ENCODE peak calls at places on chromosomes 16 and 17, in seven cellular contexts. V is SJSA1, G is osteoblast, N is thoracic aorta, Z is cardiac muscle cell, X is spleen, M is psoas muscle. R is an unnamed sample.
A peak's percentile ranks its signal among the peaks of the same experiment; 100 is the strongest.

GRCh38 chr16:70438325-70438982 is 446 bp downstream of the ST3GAL2 start:
- DNase-seq in V (no peak), G (no peak), N (no peak), Z (no peak), X (peak; percentile 92), M (peak; percentile 75), R (peak; percentile 15)

GRCh38 chr17:39753514-39754160 is 15.9 kb downstream of the GRB7 start:
- DNase-seq in V (no peak), G (peak; percentile 90), N (no peak), Z (no peak), X (peak; percentile 95), M (peak; percentile 79), R (no peak)

GRCh38 chr17:78940708-78941107 is 15.5 kb upstream of the TIMP2 start:
- DNase-seq in V (peak; percentile 66), G (peak; percentile 49), N (no peak), Z (no peak), X (no peak), M (no peak), R (no peak)

GRCh38 chr16:68644715-68645493 is at the start of gene CDH3:
- DNase-seq in V (no peak), G (peak; percentile 86), N (no peak), Z (peak; percentile 58), X (no peak), M (no peak), R (peak; percentile 6)

GRCh38 chr17:49843774-49844350 is 4.0 kb downstream of the TAC4 start:
- DNase-seq in V (no peak), G (peak; percentile 86), N (no peak), Z (no peak), X (no peak), M (no peak), R (peak; percentile 27)

GRCh38 chr16:80527297-80527696 is 13.5 kb upstream of the DYNLRB2 start:
- DNase-seq in V (no peak), G (peak; percentile 27), N (no peak), Z (peak; percentile 9), X (peak; percentile 76), M (no peak), R (peak; percentile 2)

GRCh38 chr17:44820631-44821196 is 9.4 kb downstream of the GJC1 start:
- DNase-seq in V (peak; percentile 79), G (peak; percentile 92), N (no peak), Z (no peak), X (no peak), M (no peak), R (no peak)

GRCh38 chr16:11485676-11486075 is 101.0 kb downstream of the LITAF start:
- DNase-seq in V (no peak), G (no peak), N (no peak), Z (no peak), X (no peak), M (no peak), R (no peak)

GRCh38 chr17:11351479-11351878 is 110.5 kb downstream of the SHISA6 start:
- DNase-seq in V (no peak), G (no peak), N (no peak), Z (no peak), X (no peak), M (no peak), R (no peak)

GRCh38 chr16:71966932-71967331 is 33.3 kb downstream of the PKD1L3 start:
- DNase-seq in V (no peak), G (no peak), N (no peak), Z (no peak), X (no peak), M (no peak), R (no peak)

GRCh38 chr16:118857-119256 is 19.6 kb downstream of the NPRL3 start:
- DNase-seq in V (no peak), G (no peak), N (no peak), Z (no peak), X (no peak), M (peak; percentile 28), R (no peak)

GRCh38 chr17:37518816-37519215 is 29.1 kb downstream of the DUSP14 start:
- DNase-seq in V (no peak), G (no peak), N (no peak), Z (no peak), X (no peak), M (no peak), R (no peak)

GRCh38 chr16:30521873-30522641 is 4.3 kb downstream of the ZNF768 start:
- DNase-seq in V (no peak), G (peak; percentile 84), N (no peak), Z (no peak), X (no peak), M (no peak), R (no peak)

GRCh38 chr16:69937465-69937951 is 13.6 kb upstream of the CLEC18A start:
- DNase-seq in V (no peak), G (peak; percentile 88), N (no peak), Z (no peak), X (no peak), M (no peak), R (no peak)

GRCh38 chr17:78539771-78540170 is 37.4 kb downstream of the DNAH17 start:
- DNase-seq in V (no peak), G (peak; percentile 30), N (no peak), Z (no peak), X (peak; percentile 23), M (no peak), R (no peak)

GRCh38 chr16:27671410-27671809 is 121.5 kb downstream of the KATNIP start:
- DNase-seq in V (no peak), G (no peak), N (no peak), Z (no peak), X (no peak), M (no peak), R (no peak)

GRCh38 chr17:45161288-45162021 is at the start of gene HEXIM2:
- DNase-seq in V (peak; percentile 100), G (peak; percentile 99), N (peak; percentile 98), Z (peak; percentile 99), X (peak; percentile 99), M (peak; percentile 99), R (peak; percentile 99)

GRCh38 chr17:3755335-3756030 is 31.8 kb downstream of the HASPIN start:
- DNase-seq in V (no peak), G (peak; percentile 56), N (no peak), Z (no peak), X (no peak), M (no peak), R (no peak)

GRCh38 chr16:800834-801488 is 427 bp upstream of the GNG13 start:
- DNase-seq in V (no peak), G (no peak), N (no peak), Z (no peak), X (no peak), M (no peak), R (peak; percentile 36)

GRCh38 chr16:2895813-2896212 is 12.8 kb downstream of the FLYWCH2 start:
- DNase-seq in V (peak; percentile 37), G (peak; percentile 82), N (no peak), Z (no peak), X (no peak), M (peak; percentile 26), R (no peak)

GRCh38 chr17:48478224-48479013 is 48.4 kb upstream of the SKAP1 start:
- DNase-seq in V (no peak), G (no peak), N (no peak), Z (no peak), X (no peak), M (no peak), R (no peak)

GRCh38 chr16:81106826-81107503 is 10.8 kb upstream of the GCSH start:
- DNase-seq in V (no peak), G (peak; percentile 11), N (no peak), Z (no peak), X (peak; percentile 12), M (no peak), R (no peak)

GRCh38 chr17:81218459-81218858 is 4.3 kb downstream of the CEP131 start:
- DNase-seq in V (no peak), G (peak; percentile 47), N (no peak), Z (no peak), X (no peak), M (no peak), R (no peak)
- H3K4me3 ChIP-seq in V (no peak overlapping the region), G (no peak overlapping the region), N (no peak overlapping the region), Z (no peak overlapping the region), X (no peak overlapping the region), M (no peak overlapping the region), R (no peak overlapping the region)

GRCh38 chr17:21176996-21177395 is 37.0 kb downstream of the TMEM11 start:
- DNase-seq in V (no peak), G (peak; percentile 60), N (no peak), Z (no peak), X (no peak), M (no peak), R (no peak)
- H3K27ac ChIP-seq in V (no peak overlapping the region), G (no peak overlapping the region), N (no peak overlapping the region), Z (no peak overlapping the region), X (no peak overlapping the region), M (no peak overlapping the region), R (no peak overlapping the region)

DNA sequence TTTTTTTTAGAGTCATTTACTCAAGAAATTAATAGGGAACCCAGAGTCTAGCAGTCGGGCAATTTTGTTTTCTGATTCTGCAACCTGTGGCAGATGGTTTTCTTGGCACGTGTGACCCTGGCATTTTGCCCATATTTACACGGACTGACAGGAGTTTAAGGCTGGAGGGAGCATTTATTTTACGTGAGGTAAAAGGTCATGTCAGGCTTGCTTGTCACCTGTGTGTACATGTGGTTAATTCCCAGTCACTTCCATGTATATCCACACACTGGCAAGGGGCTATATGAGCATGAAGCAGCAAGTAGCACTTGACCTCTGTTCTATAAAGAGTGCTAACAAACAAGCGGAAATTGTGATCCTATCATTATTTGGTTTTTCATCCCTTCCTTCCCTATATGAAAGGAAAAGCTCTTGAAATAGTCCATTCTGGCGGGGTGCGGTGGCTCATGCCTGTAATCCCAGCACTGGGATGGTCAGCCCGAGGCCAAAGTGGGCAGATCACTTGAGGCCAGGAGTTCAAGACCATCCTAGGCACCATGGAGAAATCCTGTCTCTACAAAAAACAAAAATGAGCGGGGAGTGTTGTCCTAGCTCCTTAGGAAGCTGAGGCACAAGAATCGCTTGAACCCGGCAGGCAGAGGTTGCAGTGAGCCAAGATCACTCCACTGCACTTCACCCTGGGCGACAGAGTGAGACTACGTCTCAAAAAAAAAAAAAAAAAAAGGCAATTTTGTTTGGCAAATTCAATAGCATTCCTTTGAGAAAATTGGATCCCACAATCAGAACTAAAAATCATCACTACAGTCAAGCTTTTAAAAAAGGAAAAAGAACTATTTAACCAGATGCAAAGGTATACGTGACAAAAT is 2.1 kb downstream of the SPAG9 start:
- DNase-seq in V (no peak), G (no peak), N (no peak), Z (no peak), X (no peak), M (peak; percentile 82), R (no peak)
- H3K4me3 ChIP-seq in V (peak overlapping the region; percentile 94), G (peak overlapping the region; percentile 99), N (peak overlapping the region; percentile 79), Z (peak overlapping the region; percentile 97), X (peak overlapping the region; percentile 95), M (peak overlapping the region; percentile 99), R (no peak overlapping the region)

DNA sequence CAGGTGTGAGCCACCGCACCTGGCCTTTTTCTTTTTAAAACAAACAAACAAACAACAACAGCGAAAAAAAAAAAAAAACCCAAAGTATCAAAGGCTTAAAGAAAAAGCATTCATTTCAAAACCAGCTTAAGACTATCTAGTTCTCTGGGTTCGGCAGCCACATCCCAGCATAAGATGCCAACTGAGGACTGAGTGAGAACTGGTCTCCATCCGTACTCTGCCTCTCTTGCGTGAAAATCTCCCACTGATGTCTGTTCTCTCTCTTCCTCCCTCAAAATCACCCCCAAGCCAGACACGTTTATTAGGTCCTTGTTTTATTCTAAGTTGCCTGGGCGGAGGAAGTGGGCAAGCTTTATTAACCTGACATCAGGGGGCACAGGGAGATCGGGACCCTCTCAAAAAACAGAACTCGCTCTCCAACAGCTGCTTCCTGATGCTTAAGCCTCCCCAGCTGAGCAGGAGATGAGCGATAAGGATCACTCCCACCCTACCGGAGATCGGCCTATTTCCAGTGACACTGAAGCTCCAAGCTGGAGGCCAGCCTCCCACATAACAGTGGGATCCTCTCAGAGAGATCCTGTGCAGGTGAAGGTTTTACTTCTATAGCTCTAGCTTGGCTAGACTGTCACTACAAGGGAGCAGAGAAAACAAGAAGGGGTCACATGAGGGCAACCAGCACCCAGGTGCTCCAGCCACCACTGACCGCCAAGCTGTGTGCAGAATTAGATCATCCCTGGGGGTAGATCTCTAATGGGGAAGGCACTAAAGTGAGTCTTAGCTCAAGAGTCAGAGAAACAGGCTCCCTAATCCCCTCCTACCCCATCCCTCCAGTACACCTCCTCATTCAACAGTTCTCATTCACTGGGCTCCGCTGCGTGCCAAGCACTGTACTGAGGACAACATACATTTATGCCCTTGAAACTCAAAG is 13.6 kb downstream of the CDC42EP4 start:
- DNase-seq in V (no peak), G (no peak), N (no peak), Z (no peak), X (no peak), M (no peak), R (peak; percentile 83)
- H3K27ac ChIP-seq in V (no peak overlapping the region), G (no peak overlapping the region), N (no peak overlapping the region), Z (no peak overlapping the region), X (peak overlapping the region; percentile 19), M (peak overlapping the region; percentile 27), R (peak overlapping the region; percentile 7)